ENCODE peak calls at places on chromosome 3, in ten cellular contexts. G, Z, W, C, T, R, S, J, D and N are unnamed samples.

GRCh38 chr3:138124689-138125420 is 7.3 kb downstream of the A4GNT start:
- DNase-seq in S (no peak), D (no peak), G (peak), C (peak), J (no peak), T (no peak), W (no peak), R (no peak), Z (no peak), N (no peak)

GRCh38 chr3:114764056-114764492 is 383.0 kb downstream of the ZBTB20 start:
- DNase-seq in D (no peak), R (no peak), C (peak), T (peak), G (peak), Z (no peak), J (no peak), W (no peak), S (no peak), N (no peak)

GRCh38 chr3:56970401-56971002 is 90.0 kb upstream of the SPATA12 start:
- DNase-seq in R (no peak), C (no peak), Z (no peak), S (peak), W (peak), T (no peak), G (peak), D (no peak), J (no peak), N (no peak)

GRCh38 chr3:188583476-188584161 is 429.7 kb downstream of the LPP start:
- DNase-seq in T (peak), W (no peak), C (no peak), Z (no peak), S (no peak), G (no peak), R (no peak), D (no peak), J (no peak), N (no peak)

GRCh38 chr3:186487819-186488218 is 56.4 kb downstream of the CRYGS start:
- DNase-seq in Z (no peak), S (no peak), R (no peak), G (no peak), W (no peak), D (no peak), J (peak), T (no peak), C (no peak), N (no peak)

GRCh38 chr3:73361591-73361990 is 263.1 kb downstream of the PDZRN3 start:
- DNase-seq in T (no peak), D (no peak), J (no peak), R (no peak), W (no peak), C (no peak), Z (no peak), S (no peak), G (no peak), N (no peak)

GRCh38 chr3:161069441-161070251 is 35.5 kb downstream of the B3GALNT1 start:
- DNase-seq in J (peak), D (peak), Z (no peak), R (peak), T (no peak), W (no peak), S (peak), G (peak), C (peak), N (peak)

GRCh38 chr3:123547881-123548534 is 36.8 kb downstream of the HACD2 start:
- DNase-seq in D (no peak), G (peak), T (no peak), W (no peak), S (no peak), J (no peak), R (no peak), C (peak), Z (no peak), N (peak)

GRCh38 chr3:52986938-52987337 is 58.9 kb downstream of the SFMBT1 start:
- DNase-seq in T (no peak), W (no peak), S (no peak), G (peak), J (peak), C (peak), R (no peak), Z (no peak), D (no peak), N (no peak)

GRCh38 chr3:39290255-39290654 is 10.4 kb upstream of the CX3CR1 start:
- DNase-seq in D (no peak), T (no peak), W (no peak), J (no peak), S (no peak), C (no peak), G (peak), Z (no peak), R (no peak), N (no peak)

GRCh38 chr3:186427627-186428026 is 65.6 kb upstream of the DGKG start:
- DNase-seq in G (no peak), T (no peak), Z (peak), J (no peak), R (no peak), S (no peak), D (no peak), C (no peak), W (no peak), N (peak)

GRCh38 chr3:43302116-43302880 is 16.0 kb downstream of the SNRK start:
- DNase-seq in G (no peak), W (no peak), D (no peak), C (no peak), J (no peak), R (no peak), Z (no peak), T (no peak), S (no peak), N (no peak)

GRCh38 chr3:71369733-71370391 is 213.7 kb downstream of the FOXP1 start:
- DNase-seq in W (no peak), T (no peak), R (no peak), S (no peak), J (peak), G (peak), Z (no peak), C (no peak), D (no peak), N (no peak)

GRCh38 chr3:51947215-51947900 is 5.2 kb downstream of the PARP3 start:
- DNase-seq in Z (no peak), W (peak), J (no peak), T (peak), G (no peak), C (no peak), D (no peak), S (no peak), R (peak), N (no peak)

GRCh38 chr3:59914251-59914650 is 864.4 kb upstream of the CFAP20DC start:
- DNase-seq in R (no peak), G (no peak), T (no peak), D (no peak), Z (no peak), W (no peak), C (no peak), S (no peak), J (no peak), N (no peak)

GRCh38 chr3:87233805-87234204 is 6.7 kb downstream of the CHMP2B start:
- DNase-seq in D (no peak), T (no peak), G (no peak), J (no peak), W (no peak), R (no peak), S (no peak), C (no peak), Z (no peak), N (no peak)

GRCh38 chr3:11638669-11639402 is 4.9 kb downstream of the VGLL4 start:
- DNase-seq in G (peak), R (no peak), C (peak), D (no peak), J (no peak), Z (no peak), S (no peak), W (no peak), T (no peak), N (no peak)

GRCh38 chr3:53254810-53255359 is 937 bp downstream of the TKT start:
- DNase-seq in G (peak), T (peak), J (peak), R (peak), D (peak), W (peak), C (peak), S (peak), Z (peak), N (peak)

GRCh38 chr3:33491697-33492096 is 51.5 kb upstream of the UBP1 start:
- DNase-seq in J (no peak), C (no peak), R (no peak), S (no peak), D (no peak), T (no peak), W (no peak), G (no peak), Z (no peak), N (no peak)

GRCh38 chr3:169548194-169548593 is 115.3 kb downstream of the MECOM start:
- DNase-seq in Z (no peak), W (no peak), J (no peak), T (no peak), C (peak), S (no peak), R (no peak), D (no peak), G (peak), N (no peak)

GRCh38 chr3:50484681-50485263 is 18.7 kb downstream of the CACNA2D2 start:
- DNase-seq in R (no peak), D (no peak), W (no peak), J (no peak), T (peak), S (no peak), Z (no peak), C (no peak), G (no peak), N (no peak)

GRCh38 chr3:171776411-171776810 is 33.9 kb downstream of the PLD1 start:
- DNase-seq in D (no peak), J (no peak), Z (no peak), R (no peak), G (no peak), C (no peak), T (no peak), S (no peak), W (no peak), N (no peak)

GRCh38 chr3:158434412-158435038 is 136.5 kb upstream of the MLF1 start:
- DNase-seq in C (peak), W (no peak), T (peak), R (peak), D (no peak), J (peak), S (no peak), G (peak), Z (no peak), N (peak)

GRCh38 chr3:46070458-46071136 is 43.3 kb upstream of the XCR1 start:
- DNase-seq in S (no peak), C (no peak), Z (no peak), R (no peak), G (no peak), J (no peak), D (no peak), T (no peak), W (no peak), N (no peak)

GRCh38 chr3:123791898-123792297 is 92.2 kb downstream of the MYLK start:
- DNase-seq in Z (no peak), C (no peak), D (no peak), S (no peak), T (no peak), G (peak), J (no peak), R (no peak), W (no peak), N (no peak)

GRCh38 chr3:175316799-175317198 is 457.7 kb downstream of the NAALADL2 start:
- DNase-seq in D (no peak), S (no peak), G (no peak), T (no peak), C (peak), J (no peak), W (no peak), R (no peak), Z (no peak), N (no peak)

GRCh38 chr3:127820221-127820870 is 2.0 kb downstream of the MGLL start:
- DNase-seq in Z (no peak), S (peak), J (peak), G (no peak), W (peak), T (no peak), R (no peak), D (no peak), C (peak), N (peak)

GRCh38 chr3:34570916-34571705 is 772.7 kb downstream of the PDCD6IP start:
- DNase-seq in S (no peak), G (peak), Z (no peak), T (no peak), J (peak), W (no peak), R (no peak), D (no peak), C (peak), N (no peak)

GRCh38 chr3:45509038-45509767 is 85.3 kb upstream of the LIMD1 start:
- DNase-seq in R (no peak), Z (no peak), W (no peak), S (no peak), J (peak), G (peak), T (no peak), D (no peak), C (peak), N (no peak)

GRCh38 chr3:15266510-15267376 is 60.7 kb downstream of the CAPN7 start:
- DNase-seq in C (no peak), G (no peak), J (no peak), W (no peak), Z (no peak), R (no peak), D (no peak), T (no peak), S (no peak), N (no peak)

GRCh38 chr3:71859128-71859519 is 74.2 kb upstream of the PROK2 start:
- DNase-seq in Z (no peak), J (peak), T (no peak), D (no peak), G (peak), C (peak), W (no peak), R (no peak), S (peak), N (peak)

GRCh38 chr3:75814797-75815196 is 29.4 kb upstream of the ZNF717 start:
- DNase-seq in R (no peak), S (no peak), D (no peak), C (no peak), W (no peak), G (no peak), T (no peak), J (no peak), Z (no peak), N (no peak)

GRCh38 chr3:142112601-142113000 is 36.7 kb downstream of the TFDP2 start:
- DNase-seq in C (peak), D (no peak), S (no peak), R (no peak), W (no peak), J (no peak), Z (no peak), G (no peak), T (no peak), N (no peak)
- TF ChIP-seq CTCF in C (no peak), D (no peak), S (no peak), R (no peak), W (no peak), J (no peak), Z (no peak), G (no peak), T (no peak), N (no peak)

DNA sequence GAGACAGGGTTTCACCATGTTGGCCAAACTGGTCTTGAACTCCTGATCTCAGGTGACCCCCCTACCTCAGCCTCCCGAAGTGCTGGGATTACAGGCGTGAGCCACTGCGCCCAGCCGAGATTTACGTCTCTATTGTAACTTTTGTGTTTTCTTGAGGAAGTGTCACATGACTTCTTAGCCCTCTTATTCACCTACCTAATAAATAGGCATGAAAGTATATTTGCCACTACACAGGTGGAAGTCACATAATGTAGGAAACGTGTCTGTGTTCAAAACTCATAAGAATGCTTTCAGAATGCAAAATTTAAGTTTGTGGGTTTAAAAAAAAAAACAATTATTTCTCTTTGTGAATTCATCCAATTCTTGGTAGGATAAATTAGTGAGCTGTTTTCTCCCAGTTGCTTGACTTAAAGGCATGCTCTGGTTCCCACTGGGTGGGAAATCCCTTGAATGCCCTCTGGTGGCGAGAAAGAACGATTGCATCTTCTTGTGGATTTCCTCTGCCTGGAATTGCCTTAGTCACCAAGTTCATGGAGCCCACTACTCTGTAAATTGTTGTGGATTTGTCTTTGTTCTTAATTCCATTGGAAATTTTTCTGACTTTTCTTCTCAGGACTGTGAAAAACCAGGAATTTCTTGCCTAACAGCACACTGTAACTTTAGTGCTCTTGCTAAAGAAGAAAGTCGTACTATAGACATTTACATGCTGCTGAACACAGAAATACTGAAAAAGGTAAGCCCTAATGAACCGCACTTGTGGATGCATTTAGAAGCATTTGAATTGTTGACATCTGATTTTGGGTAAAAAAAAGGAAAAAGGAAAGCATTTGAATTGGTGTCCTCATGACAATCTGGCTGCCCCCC is 82.2 kb upstream of the CTDSPL start:
- DNase-seq in G (peak), Z (no peak), W (no peak), T (no peak), C (peak), D (peak), J (peak), S (peak), R (no peak), N (peak)
- TF ChIP-seq CTCF in G (peak), Z (peak), W (peak), T (peak), C (peak), D (peak), J (peak), S (peak), R (peak), N (peak)

DNA sequence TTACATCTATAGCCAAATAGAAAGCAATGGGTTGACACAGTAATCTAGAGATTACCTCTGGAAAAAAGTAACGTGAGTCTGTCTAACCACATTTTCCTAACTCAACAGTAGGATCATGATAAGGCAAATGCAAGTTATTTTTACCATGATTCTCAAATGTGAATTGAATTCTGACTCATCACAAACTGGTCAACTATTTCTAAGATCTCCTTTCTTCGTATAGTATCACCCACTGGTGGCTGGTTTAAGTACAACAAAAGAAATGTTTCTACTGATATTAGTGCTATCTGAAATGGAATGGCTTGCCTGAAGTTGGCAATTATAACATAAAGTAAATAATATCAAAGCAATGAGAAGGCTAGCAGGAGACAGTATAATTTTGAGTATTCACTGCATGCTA is 102.2 kb downstream of the ABI3BP start:
- DNase-seq in G (peak), Z (no peak), W (no peak), D (no peak), R (no peak), S (no peak), T (no peak), C (peak), J (peak), N (no peak)
- TF ChIP-seq CTCF in G (peak), Z (peak), W (no peak), D (no peak), R (no peak), S (no peak), T (no peak), C (no peak), J (peak), N (peak)

GRCh38 chr3:183502782-183503181 is 52.7 kb downstream of the KLHL6 start:
- DNase-seq in J (peak), Z (no peak), G (peak), R (no peak), T (no peak), S (no peak), W (no peak), D (no peak), C (peak), N (no peak)

GRCh38 chr3:183502237-183502636 is 53.3 kb downstream of the KLHL6 start:
- DNase-seq in T (no peak), Z (no peak), W (no peak), D (no peak), R (no peak), J (no peak), C (no peak), S (no peak), G (no peak), N (no peak)

GRCh38 chr3:183504597-183504996 is 50.9 kb downstream of the KLHL6 start:
- DNase-seq in S (no peak), T (no peak), R (no peak), G (no peak), J (no peak), C (no peak), W (no peak), D (no peak), Z (no peak), N (no peak)

GRCh38 chr3:183500981-183501704 is 54.4 kb downstream of the KLHL6 start:
- DNase-seq in C (no peak), W (no peak), R (no peak), T (no peak), J (no peak), G (no peak), S (no peak), Z (no peak), D (no peak), N (no peak)

GRCh38 chr3:183503738-183504137 is 51.8 kb downstream of the KLHL6 start:
- DNase-seq in Z (no peak), W (no peak), C (no peak), D (no peak), T (no peak), G (no peak), J (no peak), R (no peak), S (no peak), N (no peak)
- TF ChIP-seq CTCF in Z (no peak), W (no peak), C (no peak), D (no peak), T (no peak), G (peak), J (no peak), R (no peak), S (no peak), N (no peak)